ENCODE peak calls at places on chromosomes 13 and 19, in four cellular contexts. One of them, this sample, is unnamed.

GRCh38 chr13:109844396-109844795 is 58.0 kb upstream of the IRS2 start:
- DNase-seq in adrenal gland: no peak
- DNase-seq in ovary: no peak
- DNase-seq in IMR-90: peak; percentile 73
- DNase-seq in this sample: no peak

GRCh38 chr19:29668746-29669609 is 3.7 kb downstream of the PLEKHF1 start:
- DNase-seq in ovary: no peak
- DNase-seq in adrenal gland: no peak
- DNase-seq in IMR-90: no peak
- DNase-seq in this sample: no peak

GRCh38 chr13:82850644-82851043 is 1031.6 kb downstream of the SLITRK1 start:
- DNase-seq in ovary: no peak
- DNase-seq in adrenal gland: no peak
- DNase-seq in IMR-90: no peak
- DNase-seq in this sample: no peak

GRCh38 chr13:48505597-48506091 is 27.2 kb downstream of the RCBTB2 start:
- DNase-seq in ovary: no peak
- DNase-seq in adrenal gland: no peak
- DNase-seq in IMR-90: peak; percentile 71
- DNase-seq in this sample: no peak

GRCh38 chr19:57279418-57280164 is 694 bp upstream of the ZNF460 start:
- DNase-seq in ovary: peak; percentile 93
- DNase-seq in IMR-90: peak; percentile 97
- DNase-seq in adrenal gland: peak; percentile 88
- DNase-seq in this sample: peak; percentile 93

GRCh38 chr13:67238277-67238859 is 8.2 kb upstream of the PCDH9 start:
- DNase-seq in IMR-90: peak; percentile 36
- DNase-seq in ovary: no peak
- DNase-seq in adrenal gland: no peak
- DNase-seq in this sample: no peak

GRCh38 chr19:38263696-38264485 is 482 bp upstream of the SPINT2 start:
- DNase-seq in IMR-90: peak; percentile 45
- DNase-seq in adrenal gland: peak; percentile 74
- DNase-seq in ovary: peak; percentile 61
- DNase-seq in this sample: no peak

GRCh38 chr19:17513801-17514200 is 2.4 kb downstream of the PGLS start:
- DNase-seq in ovary: no peak
- DNase-seq in IMR-90: no peak
- DNase-seq in adrenal gland: no peak
- DNase-seq in this sample: no peak

GRCh38 chr13:55497486-55497885 is 1643.2 kb upstream of the PRR20A start:
- DNase-seq in ovary: no peak
- DNase-seq in IMR-90: no peak
- DNase-seq in adrenal gland: no peak
- DNase-seq in this sample: no peak

GRCh38 chr19:16676101-16676798 is 15.3 kb downstream of the TMEM38A start:
- DNase-seq in adrenal gland: no peak
- DNase-seq in ovary: no peak
- DNase-seq in IMR-90: no peak
- DNase-seq in this sample: no peak

GRCh38 chr13:113358653-113359052 is 5.3 kb downstream of the GRTP1 start:
- DNase-seq in adrenal gland: no peak
- DNase-seq in IMR-90: peak; percentile 28
- DNase-seq in ovary: no peak
- DNase-seq in this sample: no peak

GRCh38 chr19:38115264-38115802 is 108.7 kb downstream of the DPF1 start:
- DNase-seq in adrenal gland: no peak
- DNase-seq in IMR-90: no peak
- DNase-seq in ovary: no peak
- DNase-seq in this sample: no peak

GRCh38 chr19:42455621-42456081 is 12.9 kb upstream of the CXCL17 start:
- DNase-seq in ovary: no peak
- DNase-seq in IMR-90: no peak
- DNase-seq in adrenal gland: no peak
- DNase-seq in this sample: no peak

GRCh38 chr13:46796129-46796514 is 839 bp downstream of the ESD start:
- DNase-seq in IMR-90: no peak
- DNase-seq in adrenal gland: no peak
- DNase-seq in ovary: no peak
- DNase-seq in this sample: no peak

GRCh38 chr13:94227255-94227879 is 252.1 kb downstream of the DCT start:
- DNase-seq in adrenal gland: no peak
- DNase-seq in ovary: no peak
- DNase-seq in IMR-90: no peak
- DNase-seq in this sample: no peak

GRCh38 chr13:94228781-94229180 is 250.7 kb downstream of the DCT start:
- DNase-seq in ovary: no peak
- DNase-seq in IMR-90: peak; percentile 25
- DNase-seq in adrenal gland: no peak
- DNase-seq in this sample: no peak

GRCh38 chr13:94224670-94225069 is 254.8 kb downstream of the DCT start:
- DNase-seq in IMR-90: no peak
- DNase-seq in ovary: no peak
- DNase-seq in adrenal gland: no peak
- DNase-seq in this sample: no peak
- TF ChIP-seq POLR2A in IMR-90: no peak
- TF ChIP-seq POLR2A in ovary: no peak
- TF ChIP-seq POLR2A in adrenal gland: no peak
- TF ChIP-seq POLR2A in this sample: no peak

GRCh38 chr19:40607311-40607871 is 6.2 kb downstream of the LTBP4 start:
- DNase-seq in adrenal gland: peak; percentile 32
- DNase-seq in IMR-90: no peak
- DNase-seq in ovary: no peak
- DNase-seq in this sample: no peak
- H3K4me1 ChIP-seq in adrenal gland: peaks cover 48% of the 10 kb centered on the region
- H3K4me1 ChIP-seq in IMR-90: peaks cover 20% of the 10 kb centered on the region
- H3K4me1 ChIP-seq in ovary: peaks cover 11% of the 10 kb centered on the region
- H3K4me1 ChIP-seq in this sample: peaks cover 88% of the 10 kb centered on the region

DNA sequence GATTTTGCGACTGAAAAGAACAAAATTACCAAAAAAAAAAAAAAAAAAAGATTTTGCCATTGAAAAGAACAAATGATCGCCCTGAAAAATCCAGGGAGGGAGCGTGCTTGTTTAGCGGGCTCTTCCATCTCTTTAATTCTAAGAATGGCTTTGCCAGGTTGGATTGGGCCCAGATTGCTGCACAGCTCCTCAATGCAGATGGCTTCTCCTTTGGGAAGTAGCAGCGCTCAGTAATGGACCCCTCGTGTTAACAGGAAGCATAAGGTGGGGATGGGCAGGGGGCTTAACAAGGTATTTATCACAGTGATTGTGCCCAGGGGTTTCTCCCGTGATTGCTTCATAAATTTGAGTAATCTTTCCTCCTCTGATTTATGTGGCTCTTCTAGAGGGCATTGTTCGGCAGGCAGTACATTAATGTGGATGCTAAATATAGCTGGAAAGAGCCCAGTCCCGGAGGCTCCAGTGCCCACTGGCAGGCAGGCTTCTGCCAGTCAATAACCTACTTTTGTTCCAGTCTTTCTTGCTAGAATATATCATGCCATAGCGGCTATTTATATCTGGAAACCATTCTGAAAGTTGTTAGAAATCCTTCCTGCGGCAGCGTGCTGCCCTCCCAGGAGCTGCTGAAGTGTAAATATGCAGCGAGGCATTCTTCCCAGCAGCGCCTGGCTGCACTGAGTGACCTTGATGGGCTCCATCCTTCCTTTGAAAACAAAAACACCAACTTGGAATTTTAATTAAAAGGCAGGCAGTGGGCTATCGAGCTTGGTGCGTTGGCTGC is 64.9 kb downstream of the FGF9 start:
- DNase-seq in adrenal gland: no peak
- DNase-seq in IMR-90: no peak
- DNase-seq in ovary: peak; percentile 23
- DNase-seq in this sample: no peak
- TF ChIP-seq POLR2A in adrenal gland: no peak
- TF ChIP-seq POLR2A in IMR-90: no peak
- TF ChIP-seq POLR2A in ovary: no peak
- TF ChIP-seq POLR2A in this sample: no peak

GRCh38 chr13:51826606-51827005 is 18.4 kb downstream of the TMEM272 start:
- DNase-seq in IMR-90: no peak
- DNase-seq in ovary: no peak
- DNase-seq in adrenal gland: no peak
- DNase-seq in this sample: no peak
- H3K4me1 ChIP-seq in IMR-90: no peaks in the 10 kb centered on the region
- H3K4me1 ChIP-seq in ovary: peaks cover 5% of the 10 kb centered on the region
- H3K4me1 ChIP-seq in adrenal gland: peaks cover 19% of the 10 kb centered on the region
- H3K4me1 ChIP-seq in this sample: peaks cover 13% of the 10 kb centered on the region

GRCh38 chr19:6692027-6692426 is 22.1 kb upstream of the TNFSF14 start:
- DNase-seq in adrenal gland: no peak
- DNase-seq in ovary: no peak
- DNase-seq in IMR-90: no peak
- DNase-seq in this sample: no peak
- TF ChIP-seq POLR2A in adrenal gland: no peak
- TF ChIP-seq POLR2A in ovary: no peak
- TF ChIP-seq POLR2A in IMR-90: no peak
- TF ChIP-seq POLR2A in this sample: no peak

DNA sequence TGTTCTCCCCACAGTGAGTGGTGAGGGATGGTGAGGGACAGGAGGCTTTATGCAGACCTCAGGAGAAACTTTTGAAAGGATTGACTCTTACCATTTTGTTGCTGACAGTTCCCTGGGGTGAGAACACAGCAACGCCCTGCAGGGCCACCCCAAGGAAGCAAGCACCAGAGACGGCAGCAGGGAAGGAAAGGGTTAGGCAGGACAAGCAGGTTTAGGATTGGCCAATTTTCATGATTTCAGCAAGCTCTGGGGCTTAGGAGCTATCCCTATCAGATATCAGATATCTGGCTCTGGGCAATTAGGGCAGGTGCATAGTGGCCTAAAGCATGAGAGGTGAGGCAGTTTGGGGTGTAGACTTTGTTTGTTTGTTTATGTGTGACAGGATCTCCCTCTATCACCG is 87.0 kb upstream of the LSM14A start:
- DNase-seq in ovary: no peak
- DNase-seq in adrenal gland: no peak
- DNase-seq in IMR-90: no peak
- DNase-seq in this sample: no peak
- H3K4me1 ChIP-seq in ovary: peaks cover 6% of the 10 kb centered on the region
- H3K4me1 ChIP-seq in adrenal gland: no peaks in the 10 kb centered on the region
- H3K4me1 ChIP-seq in IMR-90: no peaks in the 10 kb centered on the region
- H3K4me1 ChIP-seq in this sample: no peaks in the 10 kb centered on the region

DNA sequence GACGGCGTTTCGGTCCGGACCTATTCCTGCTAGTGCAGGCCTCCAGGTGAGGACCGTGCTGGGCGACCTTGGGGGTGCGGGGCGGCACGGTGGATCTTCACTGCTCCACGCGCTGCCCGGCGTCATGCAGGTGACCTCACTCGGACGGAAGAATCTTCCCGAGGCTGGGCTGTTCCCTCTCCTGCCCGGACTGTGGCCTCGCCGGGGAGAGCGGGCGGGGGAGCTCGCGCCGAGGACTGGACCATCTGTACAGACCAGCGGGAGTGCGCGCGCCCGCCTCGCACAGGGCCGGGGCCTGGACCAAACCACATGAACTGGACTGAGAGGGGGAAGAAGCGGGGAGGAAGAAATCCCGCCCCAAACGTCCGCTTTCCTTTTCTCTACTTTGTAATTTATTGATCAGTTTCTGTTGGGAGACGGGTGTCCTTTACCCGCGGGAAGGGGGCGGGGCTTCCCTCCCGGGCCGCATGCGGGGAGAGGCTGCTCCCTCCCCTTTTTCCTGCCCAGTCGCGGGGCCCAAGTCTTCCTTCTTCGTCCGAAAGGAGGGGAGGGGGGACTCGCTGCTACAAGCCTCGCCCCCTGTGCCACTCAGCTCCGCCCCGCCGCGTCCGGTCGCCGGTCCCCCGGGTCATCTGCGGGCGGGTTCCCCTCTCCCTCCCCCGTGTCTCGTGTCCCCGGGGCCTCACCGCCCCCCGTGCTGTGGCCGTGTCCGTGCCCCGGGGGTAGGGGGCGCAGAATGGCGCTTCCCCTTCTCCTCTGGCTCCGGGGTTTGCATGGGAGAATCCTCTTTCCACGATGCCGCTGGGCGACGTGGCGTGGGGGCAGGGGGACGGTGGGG is 4.9 kb downstream of the HRC start:
- DNase-seq in ovary: peak; percentile 77
- DNase-seq in adrenal gland: peak; percentile 90
- DNase-seq in IMR-90: peak; percentile 65
- DNase-seq in this sample: peak; percentile 87
- TF ChIP-seq POLR2A in ovary: no peak
- TF ChIP-seq POLR2A in adrenal gland: peak; percentile 36
- TF ChIP-seq POLR2A in IMR-90: no peak
- TF ChIP-seq POLR2A in this sample: no peak

DNA sequence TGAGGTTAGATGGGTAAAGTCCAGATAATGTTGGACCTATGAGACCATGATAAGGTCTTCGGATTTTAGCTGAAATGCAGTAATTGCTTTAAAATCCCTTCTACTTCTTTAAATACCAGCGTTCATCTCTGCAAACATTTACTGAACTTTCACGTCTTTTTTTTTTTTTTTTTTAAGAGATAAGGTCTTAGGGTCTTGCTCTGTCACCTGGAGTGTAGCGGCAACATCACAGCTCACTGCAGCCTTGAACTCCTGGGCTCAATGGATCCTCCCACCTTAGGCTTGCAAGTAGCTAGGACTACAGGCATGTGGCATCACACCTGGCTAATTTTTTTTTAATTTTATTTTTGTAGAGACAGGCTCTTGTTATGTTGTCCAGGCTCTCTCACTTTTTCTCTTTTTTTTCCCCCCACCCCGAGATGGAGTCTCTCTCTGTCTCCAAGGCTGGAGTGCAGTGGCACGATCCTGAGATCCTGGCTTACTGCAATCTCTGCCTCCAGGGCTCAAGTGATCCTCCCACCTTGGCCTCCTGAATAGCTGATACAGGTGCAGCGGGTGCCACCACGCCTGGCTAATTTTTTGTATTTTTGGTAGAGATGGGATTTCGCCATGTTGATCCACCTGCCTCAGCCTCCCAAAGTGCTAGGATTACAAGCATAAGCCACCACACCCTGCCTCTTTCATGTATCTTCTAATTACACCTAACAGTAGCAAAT is 4.2 kb upstream of the WBP4 start:
- DNase-seq in ovary: no peak
- DNase-seq in adrenal gland: no peak
- DNase-seq in IMR-90: no peak
- DNase-seq in this sample: no peak
- H3K4me1 ChIP-seq in ovary: peaks cover 11% of the 10 kb centered on the region
- H3K4me1 ChIP-seq in adrenal gland: peaks cover 69% of the 10 kb centered on the region
- H3K4me1 ChIP-seq in IMR-90: peaks cover 12% of the 10 kb centered on the region
- H3K4me1 ChIP-seq in this sample: peaks cover 70% of the 10 kb centered on the region

GRCh38 chr19:4360641-4361151 is 17.3 kb downstream of the MPND start:
- DNase-seq in IMR-90: no peak
- DNase-seq in adrenal gland: peak; percentile 68
- DNase-seq in ovary: peak; percentile 82
- DNase-seq in this sample: no peak

GRCh38 chr19:4362871-4363545 is 19.6 kb downstream of the MPND start:
- DNase-seq in adrenal gland: peak; percentile 33
- DNase-seq in ovary: no peak
- DNase-seq in IMR-90: no peak
- DNase-seq in this sample: no peak

GRCh38 chr19:4363571-4364304 is 20.4 kb downstream of the MPND start:
- DNase-seq in adrenal gland: peak; percentile 24
- DNase-seq in IMR-90: no peak
- DNase-seq in ovary: no peak
- DNase-seq in this sample: no peak

GRCh38 chr19:4361152-4362037 is 18.0 kb downstream of the MPND start:
- DNase-seq in ovary: peak; percentile 72
- DNase-seq in adrenal gland: peak; percentile 62
- DNase-seq in IMR-90: peak; percentile 54
- DNase-seq in this sample: no peak

GRCh38 chr19:4362038-4362828 is 18.9 kb downstream of the MPND start:
- DNase-seq in IMR-90: no peak
- DNase-seq in ovary: no peak
- DNase-seq in adrenal gland: peak; percentile 36
- DNase-seq in this sample: no peak
- TF ChIP-seq POLR2A in IMR-90: no peak
- TF ChIP-seq POLR2A in ovary: no peak
- TF ChIP-seq POLR2A in adrenal gland: no peak
- TF ChIP-seq POLR2A in this sample: no peak